ENCODE peak calls at places on chromosomes 3 and 15, in eight cellular contexts. P is stomach, A is kidney, E is adrenal gland, I is lower lobe of right lung, F is mammary epithelial cell, M is body of pancreas, R is left ventricle myocardium inferior. Z is an unnamed sample. For H3K36me3, the result is how much of the 10 kb centered on the place peaks cover.

GRCh38 chr3:126126811-126127431 is 43.0 kb upstream of the SLC41A3 start:
- DNase-seq in P (peak), A (peak), E (peak), I (peak), F (no peak), M (peak), R (peak), Z (no peak)

GRCh38 chr3:174639970-174640369 is 219.2 kb upstream of the NAALADL2 start:
- DNase-seq in P (no peak), A (no peak), E (no peak), I (no peak), F (no peak), M (no peak), R (no peak), Z (no peak)

GRCh38 chr3:19399836-19400235 is 251.5 kb downstream of the KCNH8 start:
- DNase-seq in P (no peak), A (no peak), E (no peak), I (no peak), F (peak), M (no peak), R (no peak), Z (no peak)

GRCh38 chr3:183490653-183491052 is 62.2 kb upstream of the MCF2L2 start:
- DNase-seq in P (peak), A (no peak), E (peak), I (no peak), F (peak), M (no peak), R (no peak), Z (peak)

GRCh38 chr3:61560452-61561373 is 658 bp upstream of the PTPRG start:
- DNase-seq in P (peak), A (peak), E (peak), I (peak), F (peak), M (peak), R (peak), Z (peak)

GRCh38 chr3:162292409-162292808 is 795.8 kb downstream of the OTOL1 start:
- DNase-seq in P (no peak), A (no peak), E (no peak), I (no peak), F (no peak), M (no peak), R (no peak), Z (peak)

GRCh38 chr3:48564022-48564421 is 441 bp upstream of the UCN2 start:
- DNase-seq in P (peak), A (no peak), E (peak), I (peak), F (peak), M (no peak), R (no peak), Z (peak)

GRCh38 chr3:146115619-146116018 is 45.4 kb downstream of the PLOD2 start:
- DNase-seq in P (no peak), A (no peak), E (no peak), I (no peak), F (no peak), M (no peak), R (no peak), Z (no peak)

GRCh38 chr3:106121491-106122289 is 252.9 kb upstream of the CBLB start:
- DNase-seq in P (no peak), A (no peak), E (no peak), I (no peak), F (no peak), M (no peak), R (no peak), Z (no peak)

GRCh38 chr3:51819709-51820406 is 40.8 kb upstream of the IQCF6 start:
- DNase-seq in P (no peak), A (no peak), E (no peak), I (no peak), F (no peak), M (no peak), R (no peak), Z (no peak)

GRCh38 chr15:89998141-89998661 is 2.9 kb upstream of the ZNF710 start:
- DNase-seq in P (no peak), A (no peak), E (no peak), I (no peak), F (peak), M (peak), R (no peak), Z (no peak)

GRCh38 chr15:38377547-38378161 is 76.3 kb upstream of the FAM98B start:
- DNase-seq in P (no peak), A (no peak), E (no peak), I (no peak), F (no peak), M (no peak), R (no peak), Z (no peak)

GRCh38 chr3:69791111-69791510 is 51.8 kb downstream of the MITF start:
- DNase-seq in P (peak), A (peak), E (peak), I (peak), F (peak), M (peak), R (peak), Z (peak)

GRCh38 chr3:45104715-45105711 is 41.2 kb downstream of the CDCP1 start:
- DNase-seq in P (no peak), A (no peak), E (no peak), I (no peak), F (peak), M (no peak), R (no peak), Z (no peak)

GRCh38 chr15:49678655-49679054 is 57.8 kb downstream of the DTWD1 start:
- DNase-seq in P (no peak), A (no peak), E (no peak), I (no peak), F (no peak), M (no peak), R (no peak), Z (peak)

GRCh38 chr3:28347374-28348285 is 891 bp upstream of the ZCWPW2 start:
- DNase-seq in P (no peak), A (no peak), E (no peak), I (no peak), F (peak), M (no peak), R (no peak), Z (no peak)

GRCh38 chr3:56796202-56796601 is 5.5 kb downstream of the ARHGEF3 start:
- DNase-seq in P (no peak), A (no peak), E (peak), I (no peak), F (peak), M (no peak), R (no peak), Z (peak)

GRCh38 chr3:143070977-143071551 is 48.5 kb upstream of the CHST2 start:
- DNase-seq in P (no peak), A (no peak), E (no peak), I (no peak), F (peak), M (no peak), R (no peak), Z (no peak)

GRCh38 chr3:194322701-194323174 is 28.4 kb downstream of the CPN2 start:
- DNase-seq in P (peak), A (no peak), E (no peak), I (no peak), F (peak), M (no peak), R (no peak), Z (no peak)

GRCh38 chr15:89543389-89543788 is 31.9 kb upstream of the TICRR start:
- DNase-seq in P (no peak), A (no peak), E (no peak), I (no peak), F (no peak), M (no peak), R (no peak), Z (no peak)

GRCh38 chr3:125039041-125039896 is 16.5 kb downstream of the HEG1 start:
- DNase-seq in P (no peak), A (no peak), E (no peak), I (no peak), F (no peak), M (no peak), R (no peak), Z (no peak)

GRCh38 chr15:46315540-46315939 is 680.7 kb downstream of the SQOR start:
- DNase-seq in P (no peak), A (no peak), E (no peak), I (no peak), F (no peak), M (no peak), R (no peak), Z (no peak)

GRCh38 chr3:13234664-13235063 is 161.4 kb upstream of the IQSEC1 start:
- DNase-seq in P (no peak), A (peak), E (no peak), I (no peak), F (no peak), M (no peak), R (no peak), Z (no peak)

GRCh38 chr15:92803852-92804609 is 96.1 kb upstream of the CHD2 start:
- DNase-seq in P (peak), A (peak), E (peak), I (peak), F (peak), M (peak), R (peak), Z (no peak)

GRCh38 chr15:50148362-50148963 is 29.4 kb upstream of the ATP8B4 start:
- DNase-seq in P (no peak), A (no peak), E (no peak), I (no peak), F (peak), M (no peak), R (no peak), Z (peak)

GRCh38 chr3:31004025-31004678 is 109.7 kb upstream of the GADL1 start:
- DNase-seq in P (no peak), A (no peak), E (no peak), I (no peak), F (peak), M (no peak), R (no peak), Z (peak)

GRCh38 chr3:20515834-20516233 is 329.8 kb upstream of the SGO1 start:
- DNase-seq in P (no peak), A (no peak), E (no peak), I (no peak), F (no peak), M (no peak), R (no peak), Z (no peak)

GRCh38 chr15:38702178-38702912 is 137.7 kb upstream of the RASGRP1 start:
- DNase-seq in P (peak), A (peak), E (no peak), I (no peak), F (peak), M (peak), R (no peak), Z (no peak)

GRCh38 chr15:90799639-90800038 is 68.7 kb upstream of the FURIN start:
- DNase-seq in P (no peak), A (no peak), E (no peak), I (no peak), F (no peak), M (no peak), R (no peak), Z (no peak)

GRCh38 chr15:65337436-65338070 is 33.1 kb downstream of the RNU5B-1 start:
- DNase-seq in P (no peak), A (peak), E (no peak), I (no peak), F (no peak), M (no peak), R (no peak), Z (no peak)

GRCh38 chr3:73950781-73951180 is 326.0 kb upstream of the PDZRN3 start:
- DNase-seq in P (no peak), A (no peak), E (no peak), I (no peak), F (no peak), M (no peak), R (no peak), Z (no peak)

GRCh38 chr15:100350434-100351226 is 8.9 kb upstream of the ADAMTS17 start:
- DNase-seq in P (peak), A (no peak), E (peak), I (no peak), F (peak), M (peak), R (no peak), Z (no peak)

DNA sequence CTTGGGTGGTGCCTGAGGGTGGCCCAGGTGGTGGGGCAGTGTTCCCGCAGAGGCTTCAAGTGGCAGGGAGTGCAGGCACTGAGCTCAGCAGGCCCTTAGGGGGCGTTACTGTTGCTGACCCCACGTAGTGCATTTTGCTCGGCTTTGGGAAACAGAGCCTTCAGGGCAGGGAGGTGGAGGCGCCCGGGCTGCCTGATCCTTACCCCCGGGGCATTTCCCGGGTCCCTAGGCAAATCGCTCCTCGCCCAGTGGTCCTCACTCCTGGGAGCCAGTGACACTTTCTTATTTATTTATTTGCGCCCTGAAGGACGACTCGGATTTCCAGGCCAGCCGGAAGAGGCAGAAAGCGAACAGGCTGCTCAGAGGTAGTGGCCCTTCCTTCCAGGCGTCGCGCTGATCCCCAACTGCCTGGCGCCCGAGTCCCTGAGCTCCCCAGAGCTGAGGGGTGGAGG is 10.1 kb upstream of the FOXB1 start:
- DNase-seq in P (no peak), A (peak), E (no peak), I (no peak), F (no peak), M (no peak), R (no peak), Z (peak)
- TF ChIP-seq CTCF in P (no peak), A (no peak), E (no peak), I (no peak), F (no peak), M (no peak), R (no peak), Z (peak)

GRCh38 chr15:82613764-82614163 is 33.4 kb downstream of the CPEB1 start:
- DNase-seq in P (no peak), A (peak), E (no peak), I (no peak), F (no peak), M (no peak), R (no peak), Z (no peak)
- H3K36me3 ChIP-seq in P (under half), A (under half), E (under half), I (under half), F (under half), M (under half), R (under half), Z (under half)

GRCh38 chr3:178318957-178319528 is 217.2 kb upstream of the KCNMB2 start:
- DNase-seq in P (no peak), A (no peak), E (no peak), I (no peak), F (no peak), M (no peak), R (no peak), Z (no peak)
- H3K4me3 ChIP-seq in P (no peak), A (no peak), E (no peak), I (no peak), F (no peak), M (no peak), R (no peak), Z (no peak)

GRCh38 chr3:65411367-65411766 is 627.4 kb downstream of the MAGI1 start:
- DNase-seq in P (no peak), A (no peak), E (no peak), I (no peak), F (no peak), M (no peak), R (no peak), Z (no peak)

GRCh38 chr3:65408531-65409181 is 630.1 kb downstream of the MAGI1 start:
- DNase-seq in P (no peak), A (no peak), E (no peak), I (no peak), F (no peak), M (no peak), R (no peak), Z (no peak)

GRCh38 chr3:65412591-65412990 is 626.1 kb downstream of the MAGI1 start:
- DNase-seq in P (peak), A (no peak), E (peak), I (no peak), F (no peak), M (peak), R (peak), Z (no peak)
- TF ChIP-seq CTCF in P (peak), A (peak), E (no peak), I (no peak), F (no peak), M (peak), R (peak), Z (no peak)

DNA sequence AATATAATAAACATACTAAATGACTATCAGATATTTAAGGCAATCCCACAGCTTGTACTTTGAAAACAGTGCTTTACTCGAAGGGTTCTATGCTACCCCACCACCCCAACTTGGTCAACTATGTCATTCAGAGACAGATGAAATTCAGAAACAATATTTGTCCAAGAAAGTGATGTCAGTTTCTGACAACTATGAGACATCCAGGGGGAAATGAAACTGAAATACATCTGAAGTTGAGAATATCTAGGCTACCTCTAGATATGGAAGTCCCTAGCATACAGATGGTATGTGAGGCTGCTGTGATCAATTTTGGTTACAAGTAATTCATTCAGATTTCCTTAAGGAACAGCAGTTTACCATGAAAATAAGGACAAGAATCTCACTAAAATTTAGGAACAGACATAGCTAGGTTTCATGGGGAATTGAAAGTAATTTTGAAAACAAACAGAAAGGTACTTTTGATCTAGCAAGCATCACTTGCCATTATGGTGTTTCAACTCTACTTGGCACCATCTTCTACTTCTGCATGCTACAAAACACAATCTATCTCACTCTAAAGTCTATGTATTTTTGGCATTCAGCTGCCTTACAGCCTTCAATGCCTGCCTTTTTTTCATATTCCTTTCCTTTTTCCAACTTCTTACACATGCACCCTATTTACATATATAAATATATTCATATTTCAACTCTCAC is 21.8 kb downstream of the ATG3 start:
- DNase-seq in P (no peak), A (no peak), E (no peak), I (no peak), F (no peak), M (no peak), R (no peak), Z (no peak)
- H3K36me3 ChIP-seq in P (half or more), A (under half), E (under half), I (half or more), F (under half), M (under half), R (half or more), Z (under half)

GRCh38 chr15:94239474-94239873 is 8.1 kb downstream of the MCTP2 start:
- DNase-seq in P (no peak), A (no peak), E (no peak), I (no peak), F (peak), M (no peak), R (no peak), Z (no peak)
- H3K4me3 ChIP-seq in P (no peak), A (no peak), E (no peak), I (no peak), F (peak), M (no peak), R (no peak), Z (no peak)

GRCh38 chr3:59163953-59164352 is 114.1 kb upstream of the CFAP20DC start:
- DNase-seq in P (no peak), A (no peak), E (no peak), I (no peak), F (no peak), M (no peak), R (no peak), Z (no peak)

GRCh38 chr3:59167756-59168155 is 117.9 kb upstream of the CFAP20DC start:
- DNase-seq in P (no peak), A (no peak), E (no peak), I (no peak), F (no peak), M (no peak), R (no peak), Z (no peak)
- TF ChIP-seq CTCF in P (no peak), A (no peak), E (no peak), I (no peak), F (no peak), M (no peak), R (no peak), Z (no peak)

GRCh38 chr15:57253082-57253481 is 123.2 kb upstream of the CGNL1 start:
- DNase-seq in P (no peak), A (no peak), E (no peak), I (no peak), F (no peak), M (no peak), R (no peak), Z (no peak)
- H3K36me3 ChIP-seq in P (under half), A (under half), E (under half), I (under half), F (under half), M (under half), R (under half), Z (under half)

GRCh38 chr15:63892794-63893441 is 59.2 kb upstream of the HERC1 start:
- DNase-seq in P (peak), A (peak), E (no peak), I (peak), F (no peak), M (peak), R (no peak), Z (no peak)
- H3K4me3 ChIP-seq in P (no peak), A (no peak), E (no peak), I (no peak), F (no peak), M (no peak), R (no peak), Z (no peak)

DNA sequence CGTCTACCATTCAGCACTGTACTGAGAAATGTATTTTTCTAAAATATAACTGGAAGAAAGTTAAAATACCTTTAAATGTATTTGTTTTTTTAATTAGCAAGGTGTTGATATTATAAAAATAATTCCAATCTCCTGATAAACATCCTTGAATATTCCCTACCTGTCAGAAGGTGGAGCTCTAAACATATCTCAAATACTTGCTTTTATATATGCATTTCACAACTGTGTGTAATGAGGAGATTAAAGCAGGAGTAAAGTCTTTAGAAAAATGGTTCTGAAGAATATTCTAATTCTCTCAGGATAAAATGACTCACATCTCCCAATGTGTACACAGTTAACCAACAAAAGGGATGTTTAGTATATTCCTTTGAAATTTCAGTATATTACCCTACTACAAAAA is 422.7 kb downstream of the PLCL2 start:
- DNase-seq in P (no peak), A (no peak), E (no peak), I (no peak), F (no peak), M (no peak), R (no peak), Z (no peak)
- TF ChIP-seq CTCF in P (no peak), A (peak), E (no peak), I (no peak), F (no peak), M (peak), R (no peak), Z (no peak)